ENCODE peak calls at places on chromosome 6, in four cellular contexts. One of them, this sample, is unnamed.
A peak's percentile ranks its signal among the peaks of the same experiment; 100 is the strongest.

GRCh38 chr6:139790527-139790926 is 416.1 kb upstream of the CITED2 start:
- DNase-seq in breast epithelium: no peak
- DNase-seq in osteoblast: no peak
- DNase-seq in uterus: no peak
- DNase-seq in this sample: no peak

GRCh38 chr6:166381733-166382499 is 824 bp downstream of the MPC1 start:
- DNase-seq in breast epithelium: peak; percentile 71
- DNase-seq in uterus: peak; percentile 54
- DNase-seq in osteoblast: peak; percentile 87
- DNase-seq in this sample: peak; percentile 73

GRCh38 chr6:143734641-143735063 is 56.9 kb downstream of the PHACTR2 start:
- DNase-seq in uterus: no peak
- DNase-seq in breast epithelium: no peak
- DNase-seq in osteoblast: no peak
- DNase-seq in this sample: no peak

GRCh38 chr6:125839471-125839870 is 48.7 kb downstream of the NCOA7 start:
- DNase-seq in osteoblast: no peak
- DNase-seq in uterus: no peak
- DNase-seq in breast epithelium: no peak
- DNase-seq in this sample: peak; percentile 58

GRCh38 chr6:134176283-134176975 is 124.0 kb upstream of the SLC2A12 start:
- DNase-seq in uterus: peak; percentile 33
- DNase-seq in osteoblast: peak; percentile 81
- DNase-seq in breast epithelium: peak; percentile 34
- DNase-seq in this sample: peak; percentile 68

GRCh38 chr6:99016355-99016754 is 68.6 kb upstream of the FBXL4 start:
- DNase-seq in uterus: no peak
- DNase-seq in osteoblast: no peak
- DNase-seq in breast epithelium: no peak
- DNase-seq in this sample: no peak

GRCh38 chr6:10890151-10890550 is 3.3 kb downstream of the SYCP2L start:
- DNase-seq in breast epithelium: no peak
- DNase-seq in osteoblast: no peak
- DNase-seq in uterus: no peak
- DNase-seq in this sample: no peak

GRCh38 chr6:7424967-7425807 is 35.6 kb downstream of the RIOK1 start:
- DNase-seq in osteoblast: peak; percentile 94
- DNase-seq in breast epithelium: peak; percentile 44
- DNase-seq in uterus: no peak
- DNase-seq in this sample: peak; percentile 28

GRCh38 chr6:30740993-30741784 is 1.3 kb downstream of the FLOT1 start:
- DNase-seq in osteoblast: no peak
- DNase-seq in uterus: no peak
- DNase-seq in breast epithelium: no peak
- DNase-seq in this sample: no peak

GRCh38 chr6:149455028-149455732 is 29.6 kb downstream of the ZC3H12D start:
- DNase-seq in osteoblast: no peak
- DNase-seq in breast epithelium: no peak
- DNase-seq in uterus: no peak
- DNase-seq in this sample: no peak

GRCh38 chr6:36360241-36361054 is 23.8 kb upstream of the BNIP5 start:
- DNase-seq in uterus: peak; percentile 74
- DNase-seq in breast epithelium: peak; percentile 59
- DNase-seq in osteoblast: peak; percentile 98
- DNase-seq in this sample: peak; percentile 83

GRCh38 chr6:106199998-106200397 is 113.9 kb downstream of the PRDM1 start:
- DNase-seq in uterus: no peak
- DNase-seq in breast epithelium: no peak
- DNase-seq in osteoblast: peak; percentile 76
- DNase-seq in this sample: no peak

GRCh38 chr6:137197684-137198645 is 21.2 kb downstream of the IFNGR1 start:
- DNase-seq in breast epithelium: no peak
- DNase-seq in osteoblast: no peak
- DNase-seq in uterus: no peak
- DNase-seq in this sample: no peak

GRCh38 chr6:100753421-100753820 is 127.7 kb downstream of the ASCC3 start:
- DNase-seq in breast epithelium: no peak
- DNase-seq in uterus: no peak
- DNase-seq in osteoblast: no peak
- DNase-seq in this sample: no peak

GRCh38 chr6:83429857-83430605 is 820 bp downstream of the ME1 start:
- DNase-seq in uterus: no peak
- DNase-seq in breast epithelium: no peak
- DNase-seq in osteoblast: peak; percentile 79
- DNase-seq in this sample: peak; percentile 50

GRCh38 chr6:53898026-53898795 is 103.4 kb downstream of the LRRC1 start:
- DNase-seq in osteoblast: no peak
- DNase-seq in breast epithelium: no peak
- DNase-seq in uterus: no peak
- DNase-seq in this sample: no peak

GRCh38 chr6:11618533-11618932 is 81.0 kb downstream of the TMEM170B start:
- DNase-seq in uterus: no peak
- DNase-seq in osteoblast: no peak
- DNase-seq in breast epithelium: no peak
- DNase-seq in this sample: peak; percentile 53

GRCh38 chr6:163284151-163284550 is 130.4 kb upstream of the QKI start:
- DNase-seq in osteoblast: no peak
- DNase-seq in breast epithelium: no peak
- DNase-seq in uterus: no peak
- DNase-seq in this sample: no peak

GRCh38 chr6:44593539-44593944 is 206.0 kb downstream of the CDC5L start:
- DNase-seq in osteoblast: peak; percentile 86
- DNase-seq in breast epithelium: no peak
- DNase-seq in uterus: no peak
- DNase-seq in this sample: peak; percentile 98

GRCh38 chr6:37704923-37705238 is 7.2 kb upstream of the MDGA1 start:
- DNase-seq in breast epithelium: no peak
- DNase-seq in uterus: no peak
- DNase-seq in osteoblast: no peak
- DNase-seq in this sample: no peak

GRCh38 chr6:98946266-98946817 is 1.4 kb downstream of the FBXL4 start:
- DNase-seq in uterus: no peak
- DNase-seq in osteoblast: no peak
- DNase-seq in breast epithelium: no peak
- DNase-seq in this sample: no peak

GRCh38 chr6:13425971-13426931 is 61.1 kb downstream of the GFOD1 start:
- DNase-seq in osteoblast: peak; percentile 90
- DNase-seq in breast epithelium: peak; percentile 49
- DNase-seq in uterus: peak; percentile 52
- DNase-seq in this sample: no peak

GRCh38 chr6:153301602-153302001 is 170.5 kb upstream of the RGS17 start:
- DNase-seq in uterus: no peak
- DNase-seq in osteoblast: no peak
- DNase-seq in breast epithelium: no peak
- DNase-seq in this sample: peak; percentile 19

GRCh38 chr6:24520929-24521546 is 26.3 kb downstream of the ALDH5A1 start:
- DNase-seq in breast epithelium: no peak
- DNase-seq in osteoblast: peak; percentile 80
- DNase-seq in uterus: no peak
- DNase-seq in this sample: peak; percentile 69

GRCh38 chr6:71619836-71620235 is 266.5 kb upstream of the RIMS1 start:
- DNase-seq in uterus: no peak
- DNase-seq in breast epithelium: no peak
- DNase-seq in osteoblast: peak; percentile 21
- DNase-seq in this sample: no peak

GRCh38 chr6:96104910-96105309 is 89.1 kb downstream of the FUT9 start:
- DNase-seq in breast epithelium: no peak
- DNase-seq in uterus: no peak
- DNase-seq in osteoblast: no peak
- DNase-seq in this sample: no peak

GRCh38 chr6:26216886-26217713 is 129.9 kb downstream of the HFE start:
- DNase-seq in uterus: peak; percentile 83
- DNase-seq in breast epithelium: peak; percentile 87
- DNase-seq in osteoblast: no peak
- DNase-seq in this sample: peak; percentile 98

GRCh38 chr6:143822584-143823024 is 20.5 kb upstream of the LTV1 start:
- DNase-seq in uterus: no peak
- DNase-seq in osteoblast: peak; percentile 47
- DNase-seq in breast epithelium: no peak
- DNase-seq in this sample: peak; percentile 48

GRCh38 chr6:75205776-75206334 is at the start of gene COL12A1:
- DNase-seq in breast epithelium: peak; percentile 90
- DNase-seq in uterus: peak; percentile 99
- DNase-seq in osteoblast: peak; percentile 96
- DNase-seq in this sample: peak; percentile 82

GRCh38 chr6:75203721-75204120 is 2.1 kb downstream of the COL12A1 start:
- DNase-seq in osteoblast: peak; percentile 62
- DNase-seq in uterus: peak; percentile 34
- DNase-seq in breast epithelium: no peak
- DNase-seq in this sample: no peak

GRCh38 chr6:75204959-75205775 is 686 bp downstream of the COL12A1 start:
- DNase-seq in uterus: peak; percentile 73
- DNase-seq in osteoblast: peak; percentile 90
- DNase-seq in breast epithelium: peak; percentile 22
- DNase-seq in this sample: peak; percentile 67

GRCh38 chr6:75202676-75203131 is 3.1 kb downstream of the COL12A1 start:
- DNase-seq in osteoblast: no peak
- DNase-seq in breast epithelium: no peak
- DNase-seq in uterus: peak; percentile 28
- DNase-seq in this sample: peak; percentile 7

GRCh38 chr6:75204222-75204958 is 1.5 kb downstream of the COL12A1 start:
- DNase-seq in uterus: peak; percentile 86
- DNase-seq in breast epithelium: peak; percentile 61
- DNase-seq in osteoblast: peak; percentile 92
- DNase-seq in this sample: peak; percentile 85
- H3K27me3 ChIP-seq in uterus: no peaks in the 10 kb centered on the region
- H3K27me3 ChIP-seq in breast epithelium: peaks cover 22% of the 10 kb centered on the region
- H3K27me3 ChIP-seq in osteoblast: no peaks in the 10 kb centered on the region
- H3K27me3 ChIP-seq in this sample: peaks cover 46% of the 10 kb centered on the region

GRCh38 chr6:87881342-87881895 is 166.2 kb upstream of the SPACA1 start:
- DNase-seq in osteoblast: no peak
- DNase-seq in breast epithelium: no peak
- DNase-seq in uterus: no peak
- DNase-seq in this sample: no peak

GRCh38 chr6:87879144-87879861 is 168.3 kb upstream of the SPACA1 start:
- DNase-seq in uterus: no peak
- DNase-seq in breast epithelium: no peak
- DNase-seq in osteoblast: no peak
- DNase-seq in this sample: no peak

GRCh38 chr6:87870606-87871005 is 168.6 kb upstream of the AKIRIN2 start:
- DNase-seq in uterus: no peak
- DNase-seq in breast epithelium: no peak
- DNase-seq in osteoblast: no peak
- DNase-seq in this sample: no peak

GRCh38 chr6:87873556-87873955 is 171.5 kb upstream of the AKIRIN2 start:
- DNase-seq in uterus: no peak
- DNase-seq in osteoblast: no peak
- DNase-seq in breast epithelium: no peak
- DNase-seq in this sample: no peak

GRCh38 chr6:87875781-87876180 is 171.9 kb upstream of the SPACA1 start:
- DNase-seq in osteoblast: no peak
- DNase-seq in uterus: no peak
- DNase-seq in breast epithelium: no peak
- DNase-seq in this sample: no peak
- H3K27me3 ChIP-seq in osteoblast: peaks cover 25% of the 10 kb centered on the region
- H3K27me3 ChIP-seq in uterus: no peaks in the 10 kb centered on the region
- H3K27me3 ChIP-seq in breast epithelium: peaks cover 6% of the 10 kb centered on the region
- H3K27me3 ChIP-seq in this sample: no peaks in the 10 kb centered on the region

DNA sequence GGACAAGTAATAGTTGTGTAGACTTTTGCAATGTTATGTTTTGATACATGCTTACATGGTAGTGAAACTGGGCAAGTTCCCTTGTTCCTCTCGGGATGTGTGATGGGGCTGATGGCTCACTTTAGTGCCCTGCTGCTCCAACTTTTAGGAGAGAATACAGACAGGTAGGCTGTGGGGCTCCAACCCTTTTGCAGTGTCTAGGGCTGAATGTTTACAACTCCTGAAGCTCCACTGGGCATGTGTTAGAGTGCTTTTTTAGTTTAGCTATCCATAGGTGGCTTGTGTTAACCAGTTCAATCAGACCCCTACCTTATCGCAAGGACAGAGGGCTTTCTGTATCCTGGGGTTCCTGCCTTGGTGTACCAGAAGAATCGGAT is 33.8 kb downstream of the SERPINB6 start:
- DNase-seq in uterus: no peak
- DNase-seq in osteoblast: peak; percentile 68
- DNase-seq in breast epithelium: no peak
- DNase-seq in this sample: no peak
- H3K27me3 ChIP-seq in uterus: no peaks in the 10 kb centered on the region
- H3K27me3 ChIP-seq in osteoblast: peaks cover 13% of the 10 kb centered on the region
- H3K27me3 ChIP-seq in breast epithelium: no peaks in the 10 kb centered on the region
- H3K27me3 ChIP-seq in this sample: no peaks in the 10 kb centered on the region

GRCh38 chr6:169169375-169169774 is 84.3 kb downstream of the THBS2 start:
- DNase-seq in breast epithelium: no peak
- DNase-seq in uterus: no peak
- DNase-seq in osteoblast: no peak
- DNase-seq in this sample: no peak

GRCh38 chr6:169168706-169169105 is 84.9 kb downstream of the THBS2 start:
- DNase-seq in uterus: no peak
- DNase-seq in osteoblast: no peak
- DNase-seq in breast epithelium: no peak
- DNase-seq in this sample: no peak

GRCh38 chr6:169167581-169168301 is 85.9 kb downstream of the THBS2 start:
- DNase-seq in uterus: peak; percentile 76
- DNase-seq in breast epithelium: no peak
- DNase-seq in osteoblast: peak; percentile 99
- DNase-seq in this sample: no peak

GRCh38 chr6:169166896-169167580 is 86.6 kb downstream of the THBS2 start:
- DNase-seq in osteoblast: peak; percentile 61
- DNase-seq in breast epithelium: no peak
- DNase-seq in uterus: no peak
- DNase-seq in this sample: no peak

DNA sequence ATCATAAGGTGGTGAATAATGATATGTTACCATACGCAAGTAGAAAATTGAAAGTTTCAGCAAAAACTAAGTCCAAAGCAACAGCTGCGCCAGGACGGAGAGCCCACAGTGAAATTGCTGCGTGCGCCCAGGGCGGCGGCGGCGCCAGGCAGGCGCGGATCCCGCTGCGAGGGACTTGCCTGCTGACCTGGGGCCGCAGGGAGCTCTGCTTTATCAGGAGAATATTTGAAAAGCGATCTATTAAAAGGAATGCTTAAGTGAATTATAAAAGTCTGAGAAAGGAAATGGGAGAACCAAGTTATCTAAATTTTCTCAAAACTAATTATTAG is 85.4 kb downstream of the THBS2 start:
- DNase-seq in uterus: no peak
- DNase-seq in osteoblast: peak; percentile 64
- DNase-seq in breast epithelium: no peak
- DNase-seq in this sample: no peak
- H3K27me3 ChIP-seq in uterus: no peaks in the 10 kb centered on the region
- H3K27me3 ChIP-seq in osteoblast: no peaks in the 10 kb centered on the region
- H3K27me3 ChIP-seq in breast epithelium: no peaks in the 10 kb centered on the region
- H3K27me3 ChIP-seq in this sample: no peaks in the 10 kb centered on the region

GRCh38 chr6:168030881-168031280 is 33.4 kb downstream of the KIF25 start:
- DNase-seq in breast epithelium: no peak
- DNase-seq in uterus: no peak
- DNase-seq in osteoblast: no peak
- DNase-seq in this sample: no peak
- H3K27me3 ChIP-seq in breast epithelium: no peaks in the 10 kb centered on the region
- H3K27me3 ChIP-seq in uterus: no peaks in the 10 kb centered on the region
- H3K27me3 ChIP-seq in osteoblast: no peaks in the 10 kb centered on the region
- H3K27me3 ChIP-seq in this sample: no peaks in the 10 kb centered on the region

GRCh38 chr6:208973-209372 is 83.3 kb upstream of the DUSP22 start:
- DNase-seq in breast epithelium: no peak
- DNase-seq in uterus: no peak
- DNase-seq in osteoblast: no peak
- DNase-seq in this sample: no peak
- H3K27me3 ChIP-seq in breast epithelium: peaks cover 30% of the 10 kb centered on the region
- H3K27me3 ChIP-seq in uterus: no peaks in the 10 kb centered on the region
- H3K27me3 ChIP-seq in osteoblast: peaks cover 36% of the 10 kb centered on the region
- H3K27me3 ChIP-seq in this sample: no peaks in the 10 kb centered on the region

This sample was measured in mesendoderm.